ENCODE peak calls at places on chromosome 2, in seven cellular contexts. J is breast epithelium, I is osteocyte, L is progenitor cell of endocrine pancreas, M is coronary artery, O is HCT116, Q is AG04450. S is an unnamed sample.

GRCh38 chr2:232781765-232782164 is 5.4 kb upstream of the KCNJ13 start:
- DNase-seq in J (no peak), I (no peak), L (no peak), M (no peak), O (no peak), Q (peak), S (peak)

GRCh38 chr2:85248741-85249524 is 78.9 kb downstream of the TGOLN2 start:
- DNase-seq in J (peak), I (no peak), L (no peak), M (no peak), O (peak), Q (peak), S (no peak)

GRCh38 chr2:30225131-30225762 is 6.1 kb upstream of the LBH start:
- DNase-seq in J (peak), I (no peak), L (no peak), M (peak), O (no peak), Q (peak), S (peak)

GRCh38 chr2:17255071-17255470 is 263.2 kb downstream of the RAD51AP2 start:
- DNase-seq in J (no peak), I (no peak), L (no peak), M (no peak), O (no peak), Q (no peak), S (no peak)

GRCh38 chr2:182606728-182607681 is 109.1 kb upstream of the DNAJC10 start:
- DNase-seq in J (no peak), I (no peak), L (no peak), M (no peak), O (no peak), Q (no peak), S (no peak)

GRCh38 chr2:225120175-225120574 is 77.9 kb upstream of the DOCK10 start:
- DNase-seq in J (no peak), I (no peak), L (no peak), M (no peak), O (no peak), Q (no peak), S (no peak)

GRCh38 chr2:202052235-202052634 is 18.6 kb downstream of the FZD7 start:
- DNase-seq in J (no peak), I (no peak), L (no peak), M (no peak), O (no peak), Q (no peak), S (no peak)

GRCh38 chr2:17674817-17675216 is 78.8 kb downstream of the SMC6 start:
- DNase-seq in J (no peak), I (no peak), L (no peak), M (no peak), O (no peak), Q (no peak), S (no peak)

GRCh38 chr2:100173907-100174525 is 31.6 kb upstream of the AFF3 start:
- DNase-seq in J (no peak), I (no peak), L (no peak), M (no peak), O (no peak), Q (no peak), S (no peak)

GRCh38 chr2:225122582-225123486 is 80.6 kb upstream of the DOCK10 start:
- DNase-seq in J (no peak), I (no peak), L (no peak), M (no peak), O (no peak), Q (no peak), S (peak)

GRCh38 chr2:223944166-223944703 is 900 bp downstream of the WDFY1 start:
- DNase-seq in J (no peak), I (no peak), L (peak), M (no peak), O (no peak), Q (no peak), S (peak)

GRCh38 chr2:64192080-64192479 is 47.9 kb upstream of the PELI1 start:
- DNase-seq in J (no peak), I (no peak), L (no peak), M (no peak), O (no peak), Q (no peak), S (no peak)

GRCh38 chr2:186841940-186842339 is 7.0 kb downstream of the ZSWIM2 start:
- DNase-seq in J (no peak), I (no peak), L (no peak), M (no peak), O (no peak), Q (peak), S (no peak)

GRCh38 chr2:237315170-237315880 is 98.6 kb downstream of the COL6A3 start:
- DNase-seq in J (peak), I (peak), L (peak), M (peak), O (no peak), Q (peak), S (no peak)

GRCh38 chr2:86592547-86593230 is 29.4 kb upstream of the CHMP3 start:
- DNase-seq in J (no peak), I (no peak), L (no peak), M (no peak), O (no peak), Q (no peak), S (no peak)

GRCh38 chr2:30136729-30137444 is 9.9 kb upstream of the YPEL5 start:
- DNase-seq in J (no peak), I (peak), L (no peak), M (no peak), O (no peak), Q (no peak), S (no peak)

GRCh38 chr2:2845267-2845666 is 514.2 kb upstream of the MYT1L start:
- DNase-seq in J (no peak), I (no peak), L (no peak), M (no peak), O (no peak), Q (no peak), S (no peak)

GRCh38 chr2:2848198-2848597 is 517.1 kb upstream of the MYT1L start:
- DNase-seq in J (no peak), I (no peak), L (no peak), M (no peak), O (no peak), Q (no peak), S (no peak)

GRCh38 chr2:2847131-2847740 is 516.2 kb upstream of the MYT1L start:
- DNase-seq in J (no peak), I (no peak), L (no peak), M (no peak), O (no peak), Q (no peak), S (no peak)

GRCh38 chr2:2845796-2846315 is 514.8 kb upstream of the MYT1L start:
- DNase-seq in J (no peak), I (no peak), L (no peak), M (no peak), O (no peak), Q (no peak), S (no peak)

GRCh38 chr2:2846379-2847130 is 515.5 kb upstream of the MYT1L start:
- DNase-seq in J (peak), I (no peak), L (no peak), M (no peak), O (peak), Q (no peak), S (no peak)
- TF ChIP-seq CTCF in J (no peak), I (no peak), L (no peak), M (no peak), O (no peak), Q (no peak), S (no peak)

DNA sequence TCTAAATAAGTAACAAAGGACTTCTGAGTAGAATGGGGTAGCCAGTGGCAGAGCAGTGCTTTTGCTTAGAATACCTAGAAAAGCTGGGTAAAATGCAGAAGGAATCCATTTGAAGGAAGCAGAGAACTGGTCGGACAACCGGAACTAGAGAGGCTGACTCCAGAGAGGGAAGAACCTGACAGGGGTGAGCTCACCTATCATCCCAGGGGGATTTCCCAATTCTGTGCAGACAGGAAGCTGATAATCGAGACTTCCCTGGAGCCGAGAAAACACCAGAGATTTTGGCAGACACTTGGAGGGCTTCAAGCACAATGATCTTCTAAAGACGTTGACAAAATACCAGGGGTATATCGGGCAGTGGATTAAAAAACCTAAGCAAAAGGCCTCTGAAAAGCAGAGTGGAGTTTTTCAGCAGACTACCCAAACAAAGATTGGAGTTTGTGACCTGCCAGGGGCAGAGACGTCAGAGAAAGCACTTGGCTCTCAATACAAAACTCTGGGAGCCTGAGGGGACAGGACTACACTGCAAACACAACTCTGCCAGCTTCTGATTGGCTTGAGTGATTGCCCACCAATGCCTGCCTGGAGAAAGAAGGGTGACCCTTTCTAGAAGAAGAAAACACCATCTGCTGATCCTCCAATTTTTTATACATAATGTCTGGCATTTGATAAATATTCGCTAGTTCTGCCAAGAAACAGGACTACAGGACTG is 67.5 kb upstream of the TTN start:
- DNase-seq in J (no peak), I (no peak), L (no peak), M (no peak), O (no peak), Q (no peak), S (no peak)
- TF ChIP-seq CTCF in J (no peak), I (no peak), L (no peak), M (no peak), O (no peak), Q (no peak), S (no peak)

DNA sequence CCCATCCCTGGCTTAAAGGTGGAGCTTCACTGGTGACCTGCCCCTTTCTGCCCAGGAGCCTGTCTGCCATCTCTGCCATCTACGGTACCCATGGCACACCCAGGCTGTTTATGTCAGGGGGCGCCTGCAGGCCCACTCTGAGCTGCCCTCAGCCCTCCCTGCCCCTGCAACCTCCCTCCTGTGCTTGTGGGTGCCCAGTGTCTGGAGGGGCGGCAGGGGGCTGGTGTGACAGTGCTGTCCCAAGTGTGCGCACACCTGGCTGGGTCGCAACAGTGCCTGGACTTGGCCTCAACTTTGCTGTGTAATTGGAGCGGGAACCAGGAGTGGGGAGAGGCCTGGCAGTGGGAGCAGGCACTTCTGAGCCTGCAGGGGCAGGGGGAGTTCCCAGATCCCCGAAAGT is 102.4 kb downstream of the ALMS1 start:
- DNase-seq in J (no peak), I (no peak), L (no peak), M (no peak), O (no peak), Q (no peak), S (no peak)
- TF ChIP-seq CTCF in J (no peak), I (no peak), L (no peak), M (no peak), O (no peak), Q (no peak), S (no peak)

DNA sequence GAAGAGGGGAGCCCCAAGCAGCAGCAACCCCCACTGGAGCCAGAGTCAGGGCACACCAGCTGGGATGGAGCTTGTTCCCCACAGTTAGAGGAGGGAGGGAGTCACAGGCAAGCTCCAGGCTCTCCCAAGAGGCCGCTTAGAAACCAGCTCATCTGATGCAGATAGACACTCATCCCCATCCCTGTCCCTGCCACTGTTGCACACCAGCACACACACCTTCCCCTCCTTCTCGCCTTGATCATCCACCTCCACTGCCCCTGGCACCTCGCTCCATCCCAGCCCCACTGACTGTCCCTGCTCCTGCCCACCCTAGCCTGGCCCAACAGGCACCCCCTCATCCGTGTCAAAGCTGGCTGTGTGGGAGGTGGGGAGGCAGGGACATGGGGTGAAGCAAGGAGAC is 1.5 kb upstream of the RUFY4 start:
- DNase-seq in J (no peak), I (peak), L (no peak), M (no peak), O (no peak), Q (no peak), S (no peak)
- TF ChIP-seq CTCF in J (no peak), I (no peak), L (no peak), M (no peak), O (no peak), Q (no peak), S (no peak)

GRCh38 chr2:66095820-66096219 is 339.1 kb upstream of the MEIS1 start:
- DNase-seq in J (no peak), I (no peak), L (no peak), M (no peak), O (no peak), Q (no peak), S (no peak)
- TF ChIP-seq CTCF in J (no peak), I (no peak), L (peak), M (no peak), O (peak), Q (no peak), S (no peak)

GRCh38 chr2:235674812-235675211 is 181.0 kb downstream of the AGAP1 start:
- DNase-seq in J (no peak), I (no peak), L (no peak), M (no peak), O (no peak), Q (no peak), S (no peak)

GRCh38 chr2:235677276-235677788 is 183.5 kb downstream of the AGAP1 start:
- DNase-seq in J (no peak), I (no peak), L (no peak), M (no peak), O (no peak), Q (no peak), S (no peak)

GRCh38 chr2:235676536-235676799 is 182.6 kb downstream of the AGAP1 start:
- DNase-seq in J (no peak), I (no peak), L (no peak), M (no peak), O (no peak), Q (no peak), S (no peak)

GRCh38 chr2:235674116-235674515 is 180.3 kb downstream of the AGAP1 start:
- DNase-seq in J (no peak), I (no peak), L (no peak), M (no peak), O (no peak), Q (no peak), S (no peak)

GRCh38 chr2:235675678-235676535 is 182.1 kb downstream of the AGAP1 start:
- DNase-seq in J (no peak), I (no peak), L (no peak), M (no peak), O (no peak), Q (no peak), S (no peak)
- TF ChIP-seq CTCF in J (no peak), I (no peak), L (no peak), M (no peak), O (peak), Q (peak), S (no peak)

GRCh38 chr2:8677646-8678592 is 3.9 kb upstream of the ID2 start:
- DNase-seq in J (peak), I (no peak), L (no peak), M (peak), O (peak), Q (no peak), S (peak)

GRCh38 chr2:8679827-8680731 is 1.8 kb upstream of the ID2 start:
- DNase-seq in J (no peak), I (no peak), L (no peak), M (peak), O (peak), Q (no peak), S (no peak)

GRCh38 chr2:8676915-8677645 is 4.8 kb upstream of the ID2 start:
- DNase-seq in J (no peak), I (no peak), L (no peak), M (peak), O (no peak), Q (no peak), S (no peak)

GRCh38 chr2:8679567-8679826 is 2.4 kb upstream of the ID2 start:
- DNase-seq in J (no peak), I (no peak), L (no peak), M (no peak), O (no peak), Q (no peak), S (no peak)

DNA sequence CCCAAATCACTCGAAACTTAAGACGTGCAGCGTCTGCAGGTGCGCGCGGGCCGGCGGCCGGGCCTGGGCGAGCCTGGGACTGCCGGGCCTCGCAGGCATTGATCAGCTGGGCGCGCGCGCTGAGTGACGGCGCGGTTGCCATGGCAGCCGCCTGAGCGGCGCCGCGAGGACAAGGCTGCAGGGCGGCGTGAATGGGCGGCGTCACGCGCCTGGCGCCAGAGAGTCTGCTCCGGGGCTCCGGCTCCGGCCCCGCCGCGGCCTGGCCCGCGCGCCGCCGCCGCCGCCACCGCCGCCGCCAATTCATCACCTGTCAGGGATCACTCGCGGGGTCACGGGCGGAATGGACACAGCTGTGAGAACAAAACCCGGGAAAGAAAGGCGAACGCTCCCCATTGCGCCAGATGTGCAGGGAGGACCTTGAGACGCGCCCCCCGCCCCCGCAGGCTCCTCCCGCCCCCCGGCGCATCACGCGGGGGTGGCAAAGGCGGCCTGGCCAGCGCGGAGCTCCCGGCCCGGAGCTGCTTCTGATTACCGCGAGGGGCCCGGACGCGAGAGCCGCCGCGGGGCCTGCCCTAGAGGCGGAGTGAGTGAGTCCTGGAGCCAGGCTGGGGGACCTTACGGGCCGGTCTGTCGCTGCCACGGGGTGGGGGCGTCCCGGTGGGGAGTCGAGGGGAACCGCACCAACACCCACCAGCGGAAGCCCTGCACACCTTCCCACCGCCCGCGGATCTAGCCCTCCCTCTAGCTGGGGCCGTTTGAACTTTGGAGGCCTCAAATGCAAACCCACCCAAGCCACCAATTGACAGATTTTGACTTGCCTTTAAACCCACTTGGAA is 2.9 kb upstream of the ID2 start:
- DNase-seq in J (peak), I (peak), L (peak), M (peak), O (peak), Q (peak), S (peak)
- TF ChIP-seq CTCF in J (no peak), I (no peak), L (peak), M (no peak), O (no peak), Q (no peak), S (no peak)

DNA sequence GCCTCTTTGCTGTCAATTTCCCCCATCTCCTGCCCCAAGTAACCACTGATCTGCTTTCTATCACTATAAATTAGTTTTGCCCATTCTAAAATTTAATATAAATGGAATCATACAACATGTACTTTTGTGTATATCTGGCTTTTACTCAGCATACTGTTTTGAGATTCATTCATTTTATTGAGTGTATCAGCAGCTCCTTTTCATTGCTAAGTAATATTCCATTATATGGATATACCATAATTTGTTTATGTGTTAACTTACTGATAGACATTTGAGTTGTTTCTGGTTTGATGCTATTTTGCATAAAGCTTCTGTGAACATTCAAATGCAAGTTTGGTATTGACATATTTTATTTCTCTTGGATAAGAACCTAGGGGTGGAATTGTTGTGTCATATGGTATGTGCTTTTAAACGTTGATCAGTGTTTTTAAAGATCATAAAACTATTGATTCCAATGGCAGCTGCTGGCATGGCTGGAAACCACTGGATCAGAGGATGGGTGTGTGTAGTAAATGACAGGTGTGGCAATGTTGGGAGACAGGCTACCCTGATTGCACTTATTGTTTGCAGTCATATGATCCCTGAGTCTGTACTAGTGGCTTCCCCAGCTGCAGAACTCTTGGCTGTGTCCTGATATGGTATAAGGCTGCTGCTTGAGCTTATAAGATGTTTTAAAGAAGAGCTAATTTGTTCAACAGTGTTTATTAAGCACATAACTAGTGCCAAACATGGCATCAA is 75.3 kb downstream of the CYP1B1 start:
- DNase-seq in J (no peak), I (no peak), L (no peak), M (no peak), O (no peak), Q (no peak), S (no peak)
- TF ChIP-seq CTCF in J (no peak), I (no peak), L (no peak), M (no peak), O (no peak), Q (no peak), S (no peak)